ENCODE peak calls at places on chromosomes 6 and 20, in six cellular contexts. R is Caco-2, Z is neural progenitor cell, F is transverse colon, D is fibroblast of lung, C is lung. T is an unnamed sample.

GRCh38 chr6:133165235-133165634 is 75.9 kb upstream of the EYA4 start:
- DNase-seq in R (no peak), Z (no peak), F (no peak), D (no peak), C (no peak), T (no peak)

GRCh38 chr6:168370310-168370991 is 50.9 kb upstream of the DACT2 start:
- DNase-seq in R (peak; percentile 66), Z (peak; percentile 84), F (peak; percentile 85), D (no peak), C (peak; percentile 74), T (peak; percentile 36)

GRCh38 chr20:49575551-49576060 is 7.7 kb upstream of the PTGIS start:
- DNase-seq in R (peak; percentile 37), Z (no peak), F (no peak), D (no peak), C (no peak), T (no peak)

GRCh38 chr6:84643778-84644177 is 120.6 kb downstream of the TBX18 start:
- DNase-seq in R (no peak), Z (no peak), F (no peak), D (no peak), C (no peak), T (no peak)

GRCh38 chr6:67908377-67908776 is 726.7 kb upstream of the ADGRB3 start:
- DNase-seq in R (no peak), Z (no peak), F (no peak), D (no peak), C (no peak), T (no peak)

GRCh38 chr20:33893314-33893713 is 82.2 kb downstream of the CHMP4B start:
- DNase-seq in R (no peak), Z (no peak), F (no peak), D (peak; percentile 40), C (no peak), T (no peak)

GRCh38 chr20:40497781-40498691 is 191.0 kb downstream of the MAFB start:
- DNase-seq in R (no peak), Z (no peak), F (peak; percentile 10), D (peak; percentile 38), C (peak; percentile 58), T (no peak)

GRCh38 chr6:31792741-31793140 is 2.8 kb downstream of the VARS1 start:
- DNase-seq in R (no peak), Z (no peak), F (no peak), D (no peak), C (no peak), T (no peak)

DNA sequence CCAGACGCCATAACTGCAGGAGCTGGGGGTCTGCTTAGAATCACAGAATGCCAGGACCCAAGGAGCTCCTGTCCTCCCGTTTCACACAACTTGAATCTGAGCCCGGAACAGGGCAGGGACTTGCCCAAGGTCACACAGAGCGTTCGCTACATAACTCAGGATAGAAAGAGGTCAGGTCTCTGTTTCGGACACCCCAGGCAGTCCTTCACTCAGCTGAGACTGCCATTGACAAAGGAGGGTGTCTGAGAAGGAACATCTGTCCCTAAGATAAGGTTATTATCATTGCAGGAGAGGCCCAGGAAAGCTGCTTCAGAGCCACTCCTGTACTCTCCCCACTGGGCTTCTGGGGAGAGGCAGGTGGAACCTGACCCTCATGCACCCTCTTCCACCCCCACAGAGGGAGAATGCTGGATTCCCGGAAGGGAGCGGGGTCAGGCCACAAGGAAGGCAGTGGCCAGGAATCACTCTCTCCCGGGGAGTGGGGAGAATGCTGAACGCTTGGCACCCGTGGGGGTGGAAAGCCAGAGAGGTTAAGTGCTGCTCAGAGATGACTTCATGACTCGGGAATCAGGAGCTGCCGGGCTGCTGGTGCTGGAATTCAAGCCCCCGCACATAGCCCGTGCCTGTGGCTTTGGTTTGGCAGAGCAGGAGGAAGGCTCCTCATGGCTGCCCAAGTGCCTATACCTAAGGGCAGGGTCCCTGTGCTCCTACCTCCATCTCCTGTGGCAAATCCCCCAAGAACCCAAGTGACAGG is 10.7 kb downstream of the SDC4 start:
- DNase-seq in R (peak; percentile 70), Z (no peak), F (peak; percentile 53), D (peak; percentile 81), C (peak; percentile 69), T (no peak)
- H3K4me3 ChIP-seq in R (no peak overlapping the region), Z (no peak overlapping the region), F (no peak overlapping the region), D (peak overlapping the region; percentile 0), C (no peak overlapping the region), T (no peak overlapping the region)

GRCh38 chr20:1353956-1354355 is 25.0 kb upstream of the SDCBP2 start:
- DNase-seq in R (no peak), Z (no peak), F (no peak), D (no peak), C (no peak), T (no peak)
- H3K4me1 ChIP-seq in R (no peaks in the 10 kb centered on the region), Z (no peaks in the 10 kb centered on the region), F (no peaks in the 10 kb centered on the region), D (peaks cover 4% of the 10 kb centered on the region), C (no peaks in the 10 kb centered on the region), T (no peaks in the 10 kb centered on the region)

DNA sequence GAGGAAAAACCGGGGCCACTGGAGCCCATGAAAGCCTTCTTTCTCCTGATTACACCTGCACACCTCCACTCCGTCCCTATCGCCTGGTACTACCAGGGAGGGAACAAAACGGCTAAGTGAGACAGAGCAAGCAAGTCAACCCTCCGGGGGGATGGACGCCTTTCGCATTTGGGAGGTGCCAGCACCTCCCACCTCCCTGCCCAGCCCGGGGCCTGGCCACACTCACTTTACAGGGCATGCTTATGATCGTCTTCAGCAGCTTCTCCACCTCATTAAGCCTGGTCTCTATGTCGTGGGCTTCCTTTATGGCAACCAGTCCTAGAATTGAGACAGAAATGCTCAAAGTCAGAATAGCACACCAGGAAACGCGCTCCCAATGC is 13.7 kb downstream of the PXDC1 start:
- DNase-seq in R (no peak), Z (no peak), F (no peak), D (no peak), C (no peak), T (no peak)
- H3K36me3 ChIP-seq in R (peaks cover 3% of the 10 kb centered on the region), Z (no peaks in the 10 kb centered on the region), F (no peaks in the 10 kb centered on the region), D (peaks cover 25% of the 10 kb centered on the region), C (peaks cover 22% of the 10 kb centered on the region), T (peaks cover 6% of the 10 kb centered on the region)

DNA sequence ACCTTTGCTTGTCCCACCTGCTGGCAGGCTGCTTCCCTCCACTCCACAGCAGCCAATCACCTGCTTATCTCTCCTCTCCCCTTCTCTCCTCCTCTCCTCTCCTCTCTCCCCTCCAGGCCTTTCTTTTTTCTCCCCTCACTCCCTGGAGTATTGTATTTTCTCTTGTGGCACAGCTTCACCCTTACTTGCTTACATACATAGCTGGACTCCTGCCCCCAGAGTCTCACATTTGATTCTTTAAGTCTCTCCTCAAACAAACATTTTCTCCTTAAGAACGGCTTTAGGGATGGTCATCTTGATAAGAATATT is 3.6 kb upstream of the LY86 start:
- DNase-seq in R (no peak), Z (no peak), F (no peak), D (no peak), C (no peak), T (no peak)
- H3K4me3 ChIP-seq in R (no peak overlapping the region), Z (no peak overlapping the region), F (no peak overlapping the region), D (no peak overlapping the region), C (no peak overlapping the region), T (no peak overlapping the region)

GRCh38 chr6:11427827-11428245 is 109.7 kb upstream of the TMEM170B start:
- DNase-seq in R (no peak), Z (no peak), F (no peak), D (no peak), C (no peak), T (no peak)
- H3K4me1 ChIP-seq in R (peaks cover 62% of the 10 kb centered on the region), Z (peaks cover 28% of the 10 kb centered on the region), F (peaks cover 7% of the 10 kb centered on the region), D (peaks cover 16% of the 10 kb centered on the region), C (peaks cover 5% of the 10 kb centered on the region), T (peaks cover 34% of the 10 kb centered on the region)

GRCh38 chr6:160055813-160056212 is 65.8 kb upstream of the SLC22A1 start:
- DNase-seq in R (no peak), Z (no peak), F (no peak), D (no peak), C (no peak), T (no peak)

GRCh38 chr6:160054913-160055312 is 66.7 kb upstream of the SLC22A1 start:
- DNase-seq in R (no peak), Z (no peak), F (no peak), D (no peak), C (no peak), T (no peak)

GRCh38 chr6:160057080-160057479 is 64.5 kb upstream of the SLC22A1 start:
- DNase-seq in R (no peak), Z (no peak), F (peak; percentile 47), D (no peak), C (no peak), T (no peak)

GRCh38 chr6:160054271-160054670 is 67.3 kb upstream of the SLC22A1 start:
- DNase-seq in R (no peak), Z (no peak), F (no peak), D (no peak), C (no peak), T (no peak)

DNA sequence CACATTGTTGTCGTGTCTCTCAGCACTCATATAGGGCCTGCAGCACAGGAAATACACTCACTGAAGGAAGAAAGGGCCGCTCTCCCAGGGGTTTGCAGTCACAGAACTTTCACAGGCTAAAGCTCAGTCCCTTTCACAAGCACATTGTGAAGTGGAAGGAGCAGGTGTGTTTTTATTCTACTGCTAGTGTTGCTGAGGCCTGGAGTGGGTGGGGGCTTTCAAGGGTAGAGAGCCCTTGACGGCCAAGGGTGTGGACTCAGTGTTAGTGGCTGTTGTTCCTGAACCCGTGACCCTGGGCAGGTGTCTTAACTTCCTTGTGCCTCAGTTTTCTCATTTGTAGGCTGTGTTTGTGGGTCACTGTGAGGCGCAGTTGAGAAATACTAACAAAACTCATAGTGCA is 66.2 kb upstream of the SLC22A1 start:
- DNase-seq in R (no peak), Z (no peak), F (no peak), D (no peak), C (peak; percentile 55), T (no peak)
- H3K36me3 ChIP-seq in R (peaks cover 10% of the 10 kb centered on the region), Z (no peaks in the 10 kb centered on the region), F (peaks cover 41% of the 10 kb centered on the region), D (peaks cover 32% of the 10 kb centered on the region), C (peaks cover 38% of the 10 kb centered on the region), T (peaks cover 61% of the 10 kb centered on the region)

DNA sequence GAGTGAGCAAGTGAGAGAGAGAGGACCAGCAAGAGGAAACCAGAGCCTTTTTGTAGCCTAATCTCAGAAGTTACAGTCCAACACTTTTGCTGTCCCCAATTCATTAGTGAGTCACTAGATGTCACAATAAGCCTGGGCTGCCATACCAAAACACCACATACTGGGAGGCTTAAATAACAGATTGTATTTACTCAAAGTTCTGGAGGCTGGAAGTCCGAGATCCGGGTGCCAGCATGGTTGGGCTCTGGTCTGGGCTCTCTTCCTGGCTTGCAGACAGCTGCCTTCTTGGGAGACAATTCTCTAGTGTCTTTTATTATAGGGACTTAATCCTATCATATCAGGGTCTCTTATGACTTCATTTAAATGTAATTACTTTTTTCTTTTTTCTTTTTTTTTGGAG is 50.7 kb upstream of the FERMT1 start:
- DNase-seq in R (no peak), Z (no peak), F (no peak), D (no peak), C (no peak), T (no peak)
- H3K4me3 ChIP-seq in R (no peak overlapping the region), Z (no peak overlapping the region), F (no peak overlapping the region), D (no peak overlapping the region), C (no peak overlapping the region), T (no peak overlapping the region)

GRCh38 chr20:23623666-23624065 is 14.1 kb downstream of the CST3 start:
- DNase-seq in R (no peak), Z (no peak), F (no peak), D (no peak), C (no peak), T (no peak)
- H3K4me1 ChIP-seq in R (peaks cover 17% of the 10 kb centered on the region), Z (no peaks in the 10 kb centered on the region), F (peaks cover 15% of the 10 kb centered on the region), D (peaks cover 4% of the 10 kb centered on the region), C (no peaks in the 10 kb centered on the region), T (no peaks in the 10 kb centered on the region)

DNA sequence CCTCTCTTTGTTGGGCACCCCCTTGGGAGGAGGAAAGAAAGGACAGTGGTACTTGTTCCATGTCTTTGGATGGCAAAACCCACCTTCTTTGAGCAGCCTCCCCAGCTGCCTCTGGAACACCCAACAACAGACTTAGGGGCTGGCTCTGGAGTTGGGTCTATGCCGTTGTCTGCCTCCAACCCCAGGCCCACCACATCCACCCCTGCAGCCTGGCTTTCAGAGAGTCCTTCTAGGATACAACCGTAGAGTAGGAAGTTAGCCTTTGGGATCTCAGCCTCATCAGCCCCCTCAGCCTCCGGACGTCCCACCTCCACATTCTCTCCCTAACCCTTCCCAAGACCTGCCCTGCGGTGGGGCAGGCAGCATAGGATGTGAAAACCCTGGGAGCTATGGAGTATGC is 36.4 kb downstream of the FOXP4 start:
- DNase-seq in R (no peak), Z (no peak), F (no peak), D (no peak), C (no peak), T (no peak)
- H3K36me3 ChIP-seq in R (peaks cover 14% of the 10 kb centered on the region), Z (no peaks in the 10 kb centered on the region), F (no peaks in the 10 kb centered on the region), D (no peaks in the 10 kb centered on the region), C (no peaks in the 10 kb centered on the region), T (peaks cover 8% of the 10 kb centered on the region)